ENCODE peak calls at places on chromosome 20, in four cellular contexts. T, Q, H and S are unnamed samples. For H3K79me2, the result is how much of the 10 kb centered on the place peaks cover.

GRCh38 chr20:56391037-56391436 is 978 bp downstream of the AURKA start:
- DNase-seq in T (no peak), Q (no peak), H (no peak), S (no peak)

GRCh38 chr20:1944345-1945099 is 49.3 kb downstream of the SIRPA start:
- DNase-seq in T (no peak), Q (no peak), H (no peak), S (no peak)

GRCh38 chr20:49579874-49580817 is 12.2 kb upstream of the PTGIS start:
- DNase-seq in T (peak), Q (peak), H (no peak), S (no peak)

GRCh38 chr20:46544576-46544975 is 5.9 kb downstream of the OCSTAMP start:
- DNase-seq in T (no peak), Q (no peak), H (no peak), S (peak)

GRCh38 chr20:10306440-10307358 is 88.1 kb downstream of the SNAP25 start:
- DNase-seq in T (no peak), Q (peak), H (no peak), S (no peak)

GRCh38 chr20:46485431-46485830 is 27.9 kb downstream of the ZNF334 start:
- DNase-seq in T (no peak), Q (peak), H (no peak), S (no peak)

GRCh38 chr20:10216146-10216741 is 2.4 kb upstream of the SNAP25 start:
- DNase-seq in T (no peak), Q (no peak), H (no peak), S (no peak)

GRCh38 chr20:39873286-39873685 is 815.8 kb downstream of the MAFB start:
- DNase-seq in T (no peak), Q (no peak), H (no peak), S (no peak)

GRCh38 chr20:61083431-61083830 is 168.6 kb upstream of the CDH4 start:
- DNase-seq in T (no peak), Q (no peak), H (no peak), S (no peak)

GRCh38 chr20:7912551-7912950 is 27.7 kb downstream of the HAO1 start:
- DNase-seq in T (no peak), Q (peak), H (no peak), S (no peak)

GRCh38 chr20:60057866-60058807 is 99.9 kb downstream of the CDH26 start:
- DNase-seq in T (peak), Q (no peak), H (no peak), S (no peak)

GRCh38 chr20:51876511-51876910 is 74.2 kb upstream of the SALL4 start:
- DNase-seq in T (no peak), Q (no peak), H (no peak), S (no peak)

GRCh38 chr20:51508780-51509179 is 33.7 kb downstream of the NFATC2 start:
- DNase-seq in T (no peak), Q (no peak), H (no peak), S (no peak)

GRCh38 chr20:32567384-32568178 is 17.6 kb downstream of the NOL4L start:
- DNase-seq in T (no peak), Q (no peak), H (no peak), S (no peak)

GRCh38 chr20:25233016-25233772 is 14.7 kb upstream of the PYGB start:
- DNase-seq in T (peak), Q (peak), H (no peak), S (no peak)

GRCh38 chr20:49853640-49854039 is 41.0 kb downstream of the SLC9A8 start:
- DNase-seq in T (peak), Q (peak), H (no peak), S (no peak)

GRCh38 chr20:10634683-10635411 is 39.0 kb downstream of the JAG1 start:
- DNase-seq in T (no peak), Q (peak), H (no peak), S (no peak)

GRCh38 chr20:63697357-63697867 is 960 bp downstream of the TNFRSF6B start:
- DNase-seq in T (no peak), Q (peak), H (no peak), S (no peak)

GRCh38 chr20:52923123-52923543 is 49.0 kb upstream of the TSHZ2 start:
- DNase-seq in T (peak), Q (peak), H (no peak), S (peak)

GRCh38 chr20:55632592-55632991 is 372.7 kb downstream of the CBLN4 start:
- DNase-seq in T (no peak), Q (no peak), H (no peak), S (no peak)

GRCh38 chr20:53833333-53834043 is 236.9 kb downstream of the BCAS1 start:
- DNase-seq in T (no peak), Q (no peak), H (no peak), S (no peak)

GRCh38 chr20:33777831-33778230 is 33.3 kb upstream of the CHMP4B start:
- DNase-seq in T (no peak), Q (no peak), H (no peak), S (no peak)

GRCh38 chr20:45440891-45441685 is 25.1 kb downstream of the PIGT start:
- DNase-seq in T (no peak), Q (no peak), H (no peak), S (no peak)

GRCh38 chr20:4901031-4901818 is 100.1 kb downstream of the SLC23A2 start:
- DNase-seq in T (no peak), Q (no peak), H (no peak), S (peak)

GRCh38 chr20:24948939-24949679 is at the start of gene CST7:
- DNase-seq in T (no peak), Q (peak), H (no peak), S (no peak)

GRCh38 chr20:9200620-9201019 is 131.7 kb downstream of the PLCB4 start:
- DNase-seq in T (peak), Q (peak), H (peak), S (no peak)

GRCh38 chr20:48614593-48615274 is 213.1 kb downstream of the PREX1 start:
- DNase-seq in T (no peak), Q (peak), H (no peak), S (no peak)

DNA sequence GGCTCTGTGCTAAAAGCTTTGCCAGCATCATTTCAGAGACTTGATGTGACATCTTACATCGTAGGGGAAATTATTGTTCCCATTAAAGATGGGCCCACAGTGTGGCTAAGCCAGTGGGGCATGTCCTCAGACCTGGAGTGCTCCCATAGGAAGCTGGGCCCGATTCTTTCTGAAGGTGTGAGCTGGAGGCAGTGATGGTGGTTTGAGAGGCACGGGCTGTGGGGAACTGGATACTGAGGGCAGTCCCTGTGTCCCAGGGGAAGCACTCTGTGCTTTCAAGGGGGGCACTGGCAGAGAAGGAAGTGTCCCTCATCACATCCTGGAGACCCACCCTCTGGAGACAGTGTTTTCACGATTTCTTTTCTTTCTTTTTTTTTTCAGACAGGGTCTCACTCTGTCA is 8.6 kb upstream of the FAM110A start:
- DNase-seq in T (no peak), Q (no peak), H (no peak), S (no peak)
- TF ChIP-seq EZH2 in T (no peak), Q (no peak), H (no peak), S (no peak)

GRCh38 chr20:18750735-18751134 is 62.8 kb upstream of the SCP2D1 start:
- DNase-seq in T (no peak), Q (no peak), H (no peak), S (peak)

GRCh38 chr20:18749528-18749927 is 64.1 kb upstream of the SCP2D1 start:
- DNase-seq in T (no peak), Q (no peak), H (no peak), S (no peak)

GRCh38 chr20:18742841-18743240 is 70.7 kb upstream of the SCP2D1 start:
- DNase-seq in T (no peak), Q (no peak), H (no peak), S (no peak)

GRCh38 chr20:18743665-18744440 is 69.7 kb upstream of the SCP2D1 start:
- DNase-seq in T (no peak), Q (peak), H (no peak), S (no peak)

DNA sequence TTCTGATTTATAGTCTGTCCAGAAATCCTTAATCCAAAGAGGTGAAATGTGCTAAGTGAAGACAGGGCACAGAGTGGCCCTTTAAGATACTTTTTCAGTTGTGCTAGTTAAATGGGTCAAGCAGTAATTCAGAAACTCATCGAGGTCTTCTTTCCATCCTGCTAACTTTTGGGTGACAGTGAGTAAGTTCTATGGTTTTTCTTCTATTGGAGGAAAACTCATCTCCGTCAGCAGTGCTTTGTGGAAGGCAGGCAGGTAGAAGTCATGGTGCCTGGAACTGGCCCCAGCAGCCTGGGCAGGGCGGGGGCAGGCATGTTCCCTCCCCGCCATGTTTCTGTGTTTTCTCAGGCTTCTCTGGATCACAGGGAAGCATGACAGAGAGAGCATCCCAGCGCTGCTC is 66.5 kb upstream of the SCP2D1 start:
- DNase-seq in T (no peak), Q (no peak), H (no peak), S (no peak)
- H3K79me2 ChIP-seq in T (under half), Q (under half), H (under half), S (under half)

GRCh38 chr20:57809661-57810172 is 99.9 kb upstream of the PMEPA1 start:
- DNase-seq in T (peak), Q (peak), H (no peak), S (no peak)

GRCh38 chr20:57811373-57812020 is 101.7 kb upstream of the PMEPA1 start:
- DNase-seq in T (peak), Q (no peak), H (no peak), S (no peak)

GRCh38 chr20:57808266-57808866 is 98.6 kb upstream of the PMEPA1 start:
- DNase-seq in T (no peak), Q (no peak), H (no peak), S (no peak)

GRCh38 chr20:57809149-57809548 is 99.3 kb upstream of the PMEPA1 start:
- DNase-seq in T (no peak), Q (no peak), H (no peak), S (no peak)

DNA sequence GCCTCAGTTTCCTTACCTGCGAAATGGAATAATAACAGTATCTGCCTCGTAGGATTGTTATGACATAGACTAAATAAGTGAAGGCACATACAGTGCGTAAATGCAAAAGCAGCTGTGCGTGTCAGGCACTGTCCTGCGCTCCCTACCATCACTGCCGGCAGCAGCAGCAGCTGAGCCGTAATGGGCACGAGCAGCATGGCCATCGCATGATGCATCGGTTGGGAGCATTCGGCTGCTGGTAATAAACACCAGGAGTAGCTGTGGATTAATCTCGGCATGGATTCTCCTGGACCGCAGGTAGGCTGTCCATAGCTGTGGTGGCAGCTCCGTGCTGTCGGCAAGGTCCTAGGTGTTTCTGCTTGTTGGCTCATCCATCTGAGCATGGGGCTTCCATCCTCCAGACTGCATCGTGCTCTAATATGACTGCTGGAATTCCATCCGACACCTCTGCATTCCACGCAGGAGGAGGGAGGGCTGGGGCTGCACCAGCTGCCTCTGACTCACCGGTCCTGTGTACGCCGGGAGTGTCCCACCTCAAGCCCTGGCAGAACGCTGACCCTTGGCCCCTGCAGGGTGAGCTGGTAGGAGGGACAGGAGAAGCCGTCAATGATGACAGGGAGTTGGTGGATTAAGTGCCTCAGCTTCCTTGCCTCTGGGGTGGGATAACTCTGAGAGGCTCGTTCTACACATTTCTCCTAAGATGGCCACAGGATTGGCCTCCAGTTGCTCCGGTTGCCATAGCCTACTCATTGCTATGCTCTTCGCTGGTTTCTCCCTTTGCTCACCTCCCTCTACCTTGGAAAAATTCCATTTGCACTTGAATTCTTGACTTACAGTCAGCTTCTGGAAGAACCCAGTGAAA is 100.9 kb upstream of the PMEPA1 start:
- DNase-seq in T (peak), Q (peak), H (no peak), S (no peak)
- TF ChIP-seq EZH2phosphoT487 in T (no peak), Q (no peak), H (no peak), S (no peak)

DNA sequence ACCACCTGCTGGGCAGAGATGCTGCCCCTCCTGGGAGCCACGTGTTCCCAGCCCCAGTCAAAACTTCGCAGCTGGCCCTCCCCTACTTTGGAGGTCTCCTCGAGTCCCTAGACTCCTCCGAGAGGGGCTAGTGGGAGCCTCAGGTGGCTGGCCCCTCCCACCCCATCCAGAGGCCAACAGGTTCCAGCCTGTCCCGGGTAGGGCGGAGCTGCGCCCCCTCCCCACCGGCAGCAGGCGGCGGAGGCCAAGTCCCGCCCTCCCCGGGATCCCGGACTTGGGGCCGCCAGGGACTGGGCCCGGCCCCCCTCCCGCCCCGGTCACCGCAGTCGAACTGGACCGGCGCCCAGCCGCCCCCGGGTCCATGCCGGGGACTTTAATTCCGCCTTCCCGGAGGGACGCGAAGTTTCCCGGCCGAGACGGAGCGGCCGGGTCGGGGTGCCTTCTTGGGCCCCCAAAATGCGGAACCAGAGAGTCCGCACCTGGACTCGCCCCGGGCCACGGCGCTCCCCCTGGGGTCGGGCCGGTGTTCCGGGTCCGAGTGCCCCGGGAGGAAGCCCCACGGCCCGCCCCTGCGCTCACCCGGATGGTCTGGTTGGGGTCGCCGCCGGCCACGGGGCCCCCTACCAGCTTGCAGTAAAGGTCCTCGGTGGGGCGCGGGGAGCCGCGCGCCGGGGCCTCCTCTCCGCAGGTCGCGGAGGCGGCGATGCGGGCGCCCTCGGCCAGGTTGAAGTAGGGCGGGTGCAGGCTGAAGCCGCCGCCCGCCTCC is 559 bp downstream of the LAMA5 start:
- DNase-seq in T (peak), Q (peak), H (no peak), S (peak)
- TF ChIP-seq EZH2 in T (no peak), Q (no peak), H (no peak), S (no peak)

GRCh38 chr20:37373020-37373592 is 27.2 kb downstream of the SRC start:
- DNase-seq in T (no peak), Q (no peak), H (no peak), S (no peak)
- H3K79me2 ChIP-seq in T (half or more), Q (half or more), H (half or more), S (under half)

DNA sequence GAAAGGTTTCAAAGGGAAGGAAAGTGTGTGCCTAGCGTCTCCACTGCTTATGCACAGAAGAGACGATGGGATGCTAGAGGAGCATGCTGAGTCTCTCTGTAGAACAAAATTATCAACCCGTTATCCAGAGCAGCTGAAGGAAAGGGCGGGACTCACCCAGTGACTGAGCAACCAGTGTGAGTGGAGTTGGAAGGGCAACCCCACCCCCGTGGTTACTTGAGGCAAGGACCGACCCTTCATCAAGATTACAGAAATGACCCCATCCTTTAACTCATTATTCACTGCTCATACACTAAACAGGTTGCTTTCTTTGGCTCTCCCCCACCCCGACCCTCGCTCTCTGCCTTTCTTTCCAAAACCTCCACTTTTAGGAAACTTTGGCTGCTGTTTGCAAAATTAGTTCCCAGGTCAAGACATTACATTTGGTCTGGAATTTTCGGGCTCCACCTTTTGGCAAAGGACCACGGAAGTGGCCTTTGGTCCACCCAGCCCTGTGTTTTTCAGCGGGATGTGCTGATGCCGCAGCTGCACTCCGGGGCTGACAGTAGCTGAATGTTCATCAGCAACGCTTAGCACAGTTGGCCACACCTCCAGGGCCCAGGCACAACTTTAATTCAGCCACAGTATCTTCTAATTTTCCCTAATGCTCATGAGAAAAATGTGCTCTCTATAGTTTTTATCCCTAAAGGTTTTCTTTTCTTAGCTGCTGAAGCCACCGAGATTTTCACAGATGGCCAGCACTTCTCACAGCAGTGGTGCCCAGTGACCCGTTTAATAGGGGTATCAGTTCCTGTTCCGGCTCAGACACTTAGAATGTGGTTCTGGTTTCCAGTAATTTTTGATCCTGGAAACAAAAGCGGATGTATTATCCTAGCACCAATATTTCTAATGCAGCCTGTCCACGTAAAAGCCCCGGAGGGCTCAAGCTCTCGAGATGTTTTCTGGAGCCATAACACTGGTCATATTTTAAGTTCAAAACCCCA is 103.6 kb upstream of the NXT1 start:
- DNase-seq in T (no peak), Q (no peak), H (no peak), S (no peak)
- TF ChIP-seq EZH2phosphoT487 in T (no peak), Q (no peak), H (no peak), S (no peak)